ENCODE peak calls at places on chromosomes 11 and 22, in seven cellular contexts. J, M, Q, T, W, P and F are unnamed samples.

GRCh38 chr11:116707746-116708145 is 65.0 kb downstream of the BUD13 start:
- DNase-seq in J (no peak), M (no peak), Q (no peak), T (no peak), W (no peak), P (no peak), F (no peak)

GRCh38 chr22:47854226-47854625 is 1091.8 kb downstream of the TBC1D22A start:
- DNase-seq in J (no peak), M (no peak), Q (no peak), T (no peak), W (no peak), P (no peak), F (no peak)

GRCh38 chr11:113387605-113388211 is at the start of gene ANKK1:
- DNase-seq in J (no peak), M (no peak), Q (peak), T (peak), W (no peak), P (peak), F (no peak)

GRCh38 chr11:128421577-128421976 is 165.8 kb downstream of the ETS1 start:
- DNase-seq in J (no peak), M (no peak), Q (no peak), T (no peak), W (no peak), P (no peak), F (no peak)

GRCh38 chr11:12285811-12286222 is 91.6 kb upstream of the PARVA start:
- DNase-seq in J (no peak), M (no peak), Q (no peak), T (no peak), W (no peak), P (no peak), F (no peak)

GRCh38 chr11:108486828-108487227 is 11.4 kb downstream of the POGLUT3 start:
- DNase-seq in J (no peak), M (no peak), Q (no peak), T (no peak), W (no peak), P (no peak), F (no peak)

GRCh38 chr11:78193806-78194205 is 5.1 kb downstream of the USP35 start:
- DNase-seq in J (no peak), M (no peak), Q (peak), T (no peak), W (no peak), P (peak), F (no peak)

GRCh38 chr22:21646608-21647590 is 4.8 kb downstream of the SDF2L1 start:
- DNase-seq in J (peak), M (peak), Q (peak), T (peak), W (peak), P (no peak), F (peak)

GRCh38 chr22:27850000-27850465 is 48.5 kb upstream of the MN1 start:
- DNase-seq in J (no peak), M (no peak), Q (no peak), T (no peak), W (no peak), P (no peak), F (no peak)

GRCh38 chr11:2860636-2861035 is 24.9 kb downstream of the CDKN1C start:
- DNase-seq in J (no peak), M (peak), Q (peak), T (peak), W (no peak), P (no peak), F (no peak)

GRCh38 chr11:32302826-32303225 is 132.5 kb downstream of the WT1 start:
- DNase-seq in J (no peak), M (no peak), Q (no peak), T (no peak), W (no peak), P (no peak), F (no peak)

GRCh38 chr22:36873614-36874308 is 13.0 kb downstream of the NCF4 start:
- DNase-seq in J (no peak), M (peak), Q (peak), T (peak), W (peak), P (peak), F (peak)

GRCh38 chr22:36872866-36873498 is 12.2 kb downstream of the NCF4 start:
- DNase-seq in J (no peak), M (no peak), Q (no peak), T (no peak), W (no peak), P (no peak), F (peak)

GRCh38 chr22:36875741-36876140 is 14.9 kb downstream of the NCF4 start:
- DNase-seq in J (no peak), M (no peak), Q (no peak), T (no peak), W (no peak), P (no peak), F (no peak)

GRCh38 chr22:36874731-36875130 is 13.9 kb downstream of the NCF4 start:
- DNase-seq in J (no peak), M (no peak), Q (no peak), T (no peak), W (no peak), P (no peak), F (no peak)

GRCh38 chr22:36874309-36874696 is 13.5 kb downstream of the NCF4 start:
- DNase-seq in J (no peak), M (no peak), Q (no peak), T (no peak), W (no peak), P (no peak), F (no peak)
- TF ChIP-seq POLR2A in J (no peak), M (no peak), Q (no peak), T (no peak), W (no peak), P (no peak), F (no peak)

GRCh38 chr11:111729441-111729840 is 36.7 kb downstream of the PPP2R1B start:
- DNase-seq in J (no peak), M (no peak), Q (no peak), T (no peak), W (no peak), P (no peak), F (no peak)

GRCh38 chr11:111733009-111733408 is 33.2 kb downstream of the PPP2R1B start:
- DNase-seq in J (no peak), M (no peak), Q (peak), T (peak), W (peak), P (peak), F (no peak)

GRCh38 chr11:111730031-111730430 is 36.2 kb downstream of the PPP2R1B start:
- DNase-seq in J (no peak), M (no peak), Q (no peak), T (no peak), W (no peak), P (no peak), F (peak)

GRCh38 chr11:111731839-111732238 is 34.4 kb downstream of the PPP2R1B start:
- DNase-seq in J (no peak), M (no peak), Q (no peak), T (no peak), W (no peak), P (peak), F (no peak)

GRCh38 chr11:111730871-111731591 is 35.2 kb downstream of the PPP2R1B start:
- DNase-seq in J (no peak), M (peak), Q (no peak), T (peak), W (no peak), P (peak), F (peak)
- TF ChIP-seq POLR2A in J (no peak), M (no peak), Q (no peak), T (peak), W (no peak), P (no peak), F (no peak)

DNA sequence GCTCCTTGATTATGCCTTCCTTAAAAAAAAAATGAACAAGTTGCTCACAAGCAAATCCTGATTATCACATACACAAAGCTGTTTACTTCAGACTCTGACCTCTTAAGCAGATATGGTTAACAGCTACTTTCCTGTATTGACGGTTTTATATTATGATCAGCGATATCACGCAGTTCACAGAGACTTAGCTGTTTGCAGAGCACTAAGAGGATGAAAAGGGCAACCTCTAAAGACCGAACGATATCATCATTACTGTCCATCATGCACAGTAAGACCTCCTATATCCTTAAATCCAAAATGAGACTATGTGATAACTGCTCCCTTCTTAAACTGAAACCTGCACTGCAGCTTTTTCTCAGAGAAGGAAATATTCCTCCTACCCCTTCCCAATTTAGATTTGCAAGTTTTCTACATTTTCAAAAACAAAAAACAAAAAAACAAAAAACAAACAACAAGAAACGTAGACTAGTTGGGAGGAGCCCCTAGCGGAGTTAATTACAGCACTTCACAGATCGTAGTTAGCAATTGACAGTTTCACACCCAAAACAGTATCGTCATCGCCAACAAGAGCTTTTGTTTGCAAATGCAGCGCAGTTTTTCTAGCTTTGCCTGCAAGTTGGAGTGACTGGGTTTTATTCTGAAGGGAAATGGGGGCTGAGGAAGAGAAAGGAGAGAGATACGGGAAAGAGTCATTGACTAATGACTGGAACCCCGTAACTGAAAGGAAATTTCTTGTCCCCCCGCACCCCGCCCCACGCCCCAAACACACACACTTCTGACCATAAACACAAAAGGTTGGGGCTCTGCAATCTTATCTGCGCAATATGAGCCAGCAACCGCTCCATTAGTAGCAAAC is 1.2 kb downstream of the DDX6 start:
- DNase-seq in J (no peak), M (peak), Q (no peak), T (peak), W (no peak), P (no peak), F (peak)
- TF ChIP-seq POLR2A in J (no peak), M (no peak), Q (peak), T (peak), W (no peak), P (no peak), F (peak)

GRCh38 chr11:73876424-73877300 is at the start of the genes COA4 and PAAF1:
- DNase-seq in J (peak), M (peak), Q (peak), T (peak), W (peak), P (peak), F (peak)
- TF ChIP-seq POLR2A in J (peak), M (peak), Q (peak), T (peak), W (peak), P (no peak), F (peak)

GRCh38 chr11:82900277-82901164 is at the start of gene PRCP:
- DNase-seq in J (peak), M (peak), Q (peak), T (peak), W (peak), P (peak), F (peak)

GRCh38 chr11:82899957-82900276 is 313 bp downstream of the PRCP start:
- DNase-seq in J (no peak), M (no peak), Q (no peak), T (no peak), W (no peak), P (no peak), F (no peak)

GRCh38 chr11:82902880-82903279 is 1.3 kb downstream of the DDIAS start:
- DNase-seq in J (no peak), M (no peak), Q (no peak), T (no peak), W (no peak), P (no peak), F (no peak)

GRCh38 chr11:82902086-82902485 is 550 bp downstream of the DDIAS start:
- DNase-seq in J (no peak), M (no peak), Q (no peak), T (no peak), W (no peak), P (no peak), F (peak)

GRCh38 chr11:82901165-82901938 is at the start of gene DDIAS:
- DNase-seq in J (peak), M (peak), Q (peak), T (peak), W (peak), P (peak), F (peak)
- TF ChIP-seq POLR2A in J (peak), M (peak), Q (peak), T (peak), W (peak), P (peak), F (peak)

GRCh38 chr11:62075438-62075837 is 48.4 kb upstream of the INCENP start:
- DNase-seq in J (no peak), M (no peak), Q (no peak), T (no peak), W (no peak), P (peak), F (no peak)
- TF ChIP-seq POLR2A in J (no peak), M (no peak), Q (no peak), T (no peak), W (no peak), P (no peak), F (no peak)

GRCh38 chr11:66268210-66268952 is at the start of gene RAB1B:
- DNase-seq in J (peak), M (peak), Q (peak), T (peak), W (peak), P (peak), F (peak)

GRCh38 chr11:66268953-66269906 is 791 bp downstream of the RAB1B start:
- DNase-seq in J (no peak), M (peak), Q (peak), T (peak), W (no peak), P (peak), F (peak)

GRCh38 chr11:66267039-66267378 is 1.4 kb upstream of the RAB1B start:
- DNase-seq in J (no peak), M (peak), Q (no peak), T (no peak), W (no peak), P (no peak), F (no peak)

GRCh38 chr11:66266378-66267038 is 1.9 kb upstream of the RAB1B start:
- DNase-seq in J (no peak), M (no peak), Q (no peak), T (no peak), W (no peak), P (peak), F (no peak)

GRCh38 chr11:66267379-66268209 is 845 bp upstream of the RAB1B start:
- DNase-seq in J (peak), M (peak), Q (peak), T (peak), W (peak), P (peak), F (peak)
- TF ChIP-seq POLR2A in J (no peak), M (no peak), Q (peak), T (peak), W (peak), P (peak), F (no peak)

GRCh38 chr11:9460322-9461067 is at the start of gene ZNF143:
- DNase-seq in J (peak), M (peak), Q (peak), T (peak), W (peak), P (peak), F (peak)
- TF ChIP-seq POLR2A in J (peak), M (peak), Q (peak), T (peak), W (peak), P (peak), F (peak)

GRCh38 chr11:199004-199581 is 6.2 kb downstream of the SCGB1C1 start:
- DNase-seq in J (no peak), M (no peak), Q (no peak), T (no peak), W (no peak), P (peak), F (no peak)
- TF ChIP-seq POLR2A in J (no peak), M (no peak), Q (no peak), T (no peak), W (no peak), P (no peak), F (no peak)